ENCODE peak calls at places on chromosomes 6 and 20, in four cellular contexts. One of them, this sample, is unnamed.

GRCh38 chr6:148720371-148720770 is 26.5 kb upstream of the UST start:
- DNase-seq in GM12891: no peak
- DNase-seq in A549: no peak
- DNase-seq in heart left ventricle: no peak
- DNase-seq in this sample: peak

GRCh38 chr6:92700411-92700810 is 718.9 kb downstream of the EPHA7 start:
- DNase-seq in heart left ventricle: no peak
- DNase-seq in A549: no peak
- DNase-seq in GM12891: no peak
- DNase-seq in this sample: no peak

GRCh38 chr6:11120273-11121005 is 8.9 kb upstream of the ERVFRD-1 start:
- DNase-seq in A549: no peak
- DNase-seq in GM12891: no peak
- DNase-seq in heart left ventricle: no peak
- DNase-seq in this sample: no peak

GRCh38 chr6:5457983-5458683 is 196.8 kb downstream of the FARS2 start:
- DNase-seq in GM12891: no peak
- DNase-seq in A549: no peak
- DNase-seq in heart left ventricle: no peak
- DNase-seq in this sample: no peak

GRCh38 chr20:34557936-34558319 is 590 bp upstream of the MAP1LC3A start:
- DNase-seq in A549: no peak
- DNase-seq in GM12891: no peak
- DNase-seq in heart left ventricle: no peak
- DNase-seq in this sample: no peak

GRCh38 chr6:107488174-107488874 is 1.6 kb upstream of the SOBP start:
- DNase-seq in GM12891: peak
- DNase-seq in heart left ventricle: no peak
- DNase-seq in A549: peak
- DNase-seq in this sample: no peak

GRCh38 chr20:61531553-61532345 is 279.7 kb downstream of the CDH4 start:
- DNase-seq in heart left ventricle: no peak
- DNase-seq in GM12891: no peak
- DNase-seq in A549: no peak
- DNase-seq in this sample: peak

GRCh38 chr20:5880326-5880725 is 70.0 kb downstream of the TRMT6 start:
- DNase-seq in GM12891: no peak
- DNase-seq in A549: no peak
- DNase-seq in heart left ventricle: no peak
- DNase-seq in this sample: no peak

GRCh38 chr6:159762681-159763293 is 942 bp downstream of the ACAT2 start:
- DNase-seq in A549: no peak
- DNase-seq in heart left ventricle: no peak
- DNase-seq in GM12891: peak
- DNase-seq in this sample: no peak

GRCh38 chr20:5715068-5715841 is 34.9 kb upstream of the SHLD1 start:
- DNase-seq in GM12891: no peak
- DNase-seq in A549: no peak
- DNase-seq in heart left ventricle: no peak
- DNase-seq in this sample: no peak

GRCh38 chr6:150492941-150493340 is 106.7 kb upstream of the PLEKHG1 start:
- DNase-seq in A549: no peak
- DNase-seq in GM12891: no peak
- DNase-seq in heart left ventricle: no peak
- DNase-seq in this sample: peak

GRCh38 chr20:63417213-63418120 is 55.0 kb downstream of the KCNQ2 start:
- DNase-seq in heart left ventricle: no peak
- DNase-seq in A549: no peak
- DNase-seq in GM12891: no peak
- DNase-seq in this sample: no peak

GRCh38 chr20:46267108-46267820 is 41.0 kb downstream of the CDH22 start:
- DNase-seq in GM12891: no peak
- DNase-seq in heart left ventricle: no peak
- DNase-seq in A549: no peak
- DNase-seq in this sample: no peak

GRCh38 chr6:20213271-20213798 is 1.1 kb upstream of the MBOAT1 start:
- DNase-seq in A549: no peak
- DNase-seq in GM12891: no peak
- DNase-seq in heart left ventricle: no peak
- DNase-seq in this sample: no peak

GRCh38 chr6:20210158-20210557 is 2.1 kb downstream of the MBOAT1 start:
- DNase-seq in heart left ventricle: no peak
- DNase-seq in GM12891: no peak
- DNase-seq in A549: no peak
- DNase-seq in this sample: no peak

GRCh38 chr6:20211037-20211940 is 980 bp downstream of the MBOAT1 start:
- DNase-seq in heart left ventricle: no peak
- DNase-seq in GM12891: no peak
- DNase-seq in A549: no peak
- DNase-seq in this sample: peak

GRCh38 chr6:20211941-20212391 is 303 bp downstream of the MBOAT1 start:
- DNase-seq in heart left ventricle: no peak
- DNase-seq in A549: peak
- DNase-seq in GM12891: no peak
- DNase-seq in this sample: no peak

DNA sequence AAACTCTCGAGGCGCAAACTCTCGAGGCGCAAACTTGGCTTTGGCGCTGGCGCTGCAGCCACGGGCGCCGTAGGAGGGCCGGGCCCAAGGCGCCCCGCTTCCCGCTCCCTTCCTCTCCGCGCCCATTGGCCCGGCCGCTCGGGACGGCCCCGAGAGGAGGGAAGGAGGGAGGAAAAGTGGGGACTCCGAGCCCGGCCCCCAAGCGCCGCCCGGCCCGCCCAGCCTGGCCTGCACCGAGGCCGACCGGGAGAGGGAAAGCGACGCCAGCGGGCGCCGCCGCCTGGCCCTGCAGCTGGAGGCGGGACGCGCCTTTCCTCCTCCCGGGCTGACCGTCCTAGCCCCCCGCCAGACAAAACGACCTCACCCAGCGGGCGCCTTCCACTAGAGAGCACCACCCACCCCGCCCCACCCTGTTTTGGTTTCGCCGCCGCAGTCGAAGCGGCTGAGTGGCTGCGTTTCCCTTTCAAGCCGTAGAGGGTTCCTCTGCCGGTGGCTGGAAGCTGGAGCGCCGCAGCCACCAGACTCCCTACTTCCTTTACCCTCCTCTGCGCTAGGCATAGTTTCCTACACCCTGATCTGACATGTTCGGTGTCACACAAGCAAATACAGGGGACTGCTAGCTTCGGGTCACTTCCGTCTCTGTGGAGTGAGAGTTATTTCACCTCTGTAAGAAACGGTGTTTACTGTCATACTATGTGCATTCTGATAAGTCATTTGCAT is at the start of gene MBOAT1:
- DNase-seq in GM12891: peak
- DNase-seq in heart left ventricle: peak
- DNase-seq in A549: peak
- DNase-seq in this sample: peak
- TF ChIP-seq POLR2A in GM12891: peak
- TF ChIP-seq POLR2A in heart left ventricle: no peak
- TF ChIP-seq POLR2A in A549: peak
- TF ChIP-seq POLR2A in this sample: peak

DNA sequence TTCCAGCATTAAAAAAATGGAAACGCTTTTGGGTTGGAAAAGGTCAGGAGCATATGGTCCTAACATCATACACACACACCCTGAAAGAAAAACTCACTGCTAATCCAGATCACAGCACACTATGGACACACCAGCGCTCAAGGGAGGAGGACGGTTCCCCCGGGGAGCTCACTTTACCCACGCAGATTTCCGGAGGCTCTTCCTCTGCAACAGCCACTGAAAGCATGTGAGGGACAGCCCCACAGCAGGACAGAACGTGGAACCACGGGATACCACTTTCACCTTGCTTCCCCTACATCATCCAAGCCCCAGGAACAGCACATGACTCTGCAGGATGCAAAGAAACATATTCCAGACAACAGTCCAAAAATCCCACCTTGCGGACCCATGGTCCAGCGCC is 13.2 kb downstream of the SNHG17 start:
- DNase-seq in GM12891: no peak
- DNase-seq in heart left ventricle: no peak
- DNase-seq in A549: no peak
- DNase-seq in this sample: no peak
- TF ChIP-seq POLR2A in GM12891: no peak
- TF ChIP-seq POLR2A in heart left ventricle: no peak
- TF ChIP-seq POLR2A in A549: no peak
- TF ChIP-seq POLR2A in this sample: no peak

DNA sequence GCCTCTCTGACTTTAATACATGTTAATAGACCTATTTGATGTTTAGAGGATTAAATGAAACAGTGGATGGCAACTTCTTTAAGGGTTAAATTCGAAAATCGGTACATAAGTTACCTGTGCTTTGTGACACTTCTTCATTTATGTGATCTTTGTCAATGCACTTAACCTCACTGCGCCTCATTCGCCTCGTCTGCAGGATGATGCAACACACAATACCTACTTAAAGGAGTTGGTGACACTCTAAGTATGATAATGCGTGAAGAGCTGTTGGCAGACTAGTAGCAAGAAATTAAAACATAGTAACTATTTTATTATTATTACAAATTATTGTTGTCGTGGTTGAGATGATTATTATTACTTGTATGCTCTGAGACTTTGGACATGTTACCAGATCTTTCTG is 92.8 kb downstream of the TSHZ2 start:
- DNase-seq in GM12891: no peak
- DNase-seq in heart left ventricle: no peak
- DNase-seq in A549: no peak
- DNase-seq in this sample: no peak
- TF ChIP-seq POLR2A in GM12891: no peak
- TF ChIP-seq POLR2A in heart left ventricle: no peak
- TF ChIP-seq POLR2A in A549: no peak
- TF ChIP-seq POLR2A in this sample: no peak

GRCh38 chr6:30589754-30590358 is 18.6 kb downstream of the ABCF1 start:
- DNase-seq in GM12891: no peak
- DNase-seq in heart left ventricle: no peak
- DNase-seq in A549: no peak
- DNase-seq in this sample: no peak
- TF ChIP-seq POLR2A in GM12891: no peak
- TF ChIP-seq POLR2A in heart left ventricle: no peak
- TF ChIP-seq POLR2A in A549: no peak
- TF ChIP-seq POLR2A in this sample: no peak

GRCh38 chr6:7907159-7907558 is 3.4 kb downstream of the TXNDC5 start:
- DNase-seq in heart left ventricle: no peak
- DNase-seq in GM12891: no peak
- DNase-seq in A549: no peak
- DNase-seq in this sample: no peak
- TF ChIP-seq POLR2A in heart left ventricle: no peak
- TF ChIP-seq POLR2A in GM12891: no peak
- TF ChIP-seq POLR2A in A549: no peak
- TF ChIP-seq POLR2A in this sample: no peak

GRCh38 chr6:26025894-26026832 is 61.1 kb upstream of the HFE start:
- DNase-seq in heart left ventricle: peak
- DNase-seq in A549: peak
- DNase-seq in GM12891: no peak
- DNase-seq in this sample: no peak
- TF ChIP-seq POLR2A in heart left ventricle: no peak
- TF ChIP-seq POLR2A in A549: peak
- TF ChIP-seq POLR2A in GM12891: no peak
- TF ChIP-seq POLR2A in this sample: peak

This sample was measured in H54.